ENCODE peak calls at places on chromosomes 6 and 20, in seven cellular contexts. One of them, this sample, is unnamed.

GRCh38 chr6:51398793-51399192 is 580.1 kb downstream of the TFAP2B start:
- DNase-seq in activated gamma-delta T cell: no peak
- DNase-seq in GM04503: no peak
- DNase-seq in left cardiac atrium: no peak
- DNase-seq in hypothalamus: no peak
- DNase-seq in stimulated activated CD8-positive, alpha-beta memory T cell treated with anti-CD3 and anti-CD28 coated beads, Interleukin-15, amount 100 ng/mL, for 4 hours: no peak
- DNase-seq in glutamatergic neuron: no peak
- DNase-seq in this sample: no peak

GRCh38 chr20:17710379-17711305 is 10.9 kb downstream of the BANF2 start:
- DNase-seq in GM04503: no peak
- DNase-seq in stimulated activated CD8-positive, alpha-beta memory T cell treated with anti-CD3 and anti-CD28 coated beads, Interleukin-15, amount 100 ng/mL, for 4 hours: no peak
- DNase-seq in activated gamma-delta T cell: no peak
- DNase-seq in left cardiac atrium: peak; percentile 38
- DNase-seq in glutamatergic neuron: peak; percentile 71
- DNase-seq in hypothalamus: no peak
- DNase-seq in this sample: no peak

GRCh38 chr6:122753688-122754056 is 25.8 kb upstream of the FABP7 start:
- DNase-seq in activated gamma-delta T cell: no peak
- DNase-seq in stimulated activated CD8-positive, alpha-beta memory T cell treated with anti-CD3 and anti-CD28 coated beads, Interleukin-15, amount 100 ng/mL, for 4 hours: no peak
- DNase-seq in GM04503: no peak
- DNase-seq in left cardiac atrium: no peak
- DNase-seq in glutamatergic neuron: no peak
- DNase-seq in hypothalamus: peak; percentile 4
- DNase-seq in this sample: no peak

GRCh38 chr6:142279350-142280180 is 22.2 kb upstream of the ADGRG6 start:
- DNase-seq in GM04503: no peak
- DNase-seq in stimulated activated CD8-positive, alpha-beta memory T cell treated with anti-CD3 and anti-CD28 coated beads, Interleukin-15, amount 100 ng/mL, for 4 hours: no peak
- DNase-seq in activated gamma-delta T cell: no peak
- DNase-seq in hypothalamus: no peak
- DNase-seq in left cardiac atrium: no peak
- DNase-seq in glutamatergic neuron: no peak
- DNase-seq in this sample: peak; percentile 94

GRCh38 chr6:89952696-89953095 is 58.4 kb downstream of the GJA10 start:
- DNase-seq in stimulated activated CD8-positive, alpha-beta memory T cell treated with anti-CD3 and anti-CD28 coated beads, Interleukin-15, amount 100 ng/mL, for 4 hours: peak; percentile 38
- DNase-seq in GM04503: peak; percentile 25
- DNase-seq in hypothalamus: no peak
- DNase-seq in left cardiac atrium: no peak
- DNase-seq in activated gamma-delta T cell: no peak
- DNase-seq in glutamatergic neuron: no peak
- DNase-seq in this sample: peak; percentile 25

GRCh38 chr6:142187209-142187608 is 40.1 kb downstream of the VTA1 start:
- DNase-seq in glutamatergic neuron: no peak
- DNase-seq in GM04503: no peak
- DNase-seq in activated gamma-delta T cell: no peak
- DNase-seq in hypothalamus: no peak
- DNase-seq in left cardiac atrium: peak; percentile 72
- DNase-seq in stimulated activated CD8-positive, alpha-beta memory T cell treated with anti-CD3 and anti-CD28 coated beads, Interleukin-15, amount 100 ng/mL, for 4 hours: no peak
- DNase-seq in this sample: no peak

GRCh38 chr6:161256390-161256789 is 17.5 kb downstream of the AGPAT4 start:
- DNase-seq in GM04503: no peak
- DNase-seq in activated gamma-delta T cell: no peak
- DNase-seq in glutamatergic neuron: no peak
- DNase-seq in stimulated activated CD8-positive, alpha-beta memory T cell treated with anti-CD3 and anti-CD28 coated beads, Interleukin-15, amount 100 ng/mL, for 4 hours: no peak
- DNase-seq in left cardiac atrium: no peak
- DNase-seq in hypothalamus: no peak
- DNase-seq in this sample: no peak

GRCh38 chr6:144568241-144568640 is 283.1 kb downstream of the UTRN start:
- DNase-seq in glutamatergic neuron: no peak
- DNase-seq in GM04503: no peak
- DNase-seq in activated gamma-delta T cell: no peak
- DNase-seq in hypothalamus: no peak
- DNase-seq in stimulated activated CD8-positive, alpha-beta memory T cell treated with anti-CD3 and anti-CD28 coated beads, Interleukin-15, amount 100 ng/mL, for 4 hours: no peak
- DNase-seq in left cardiac atrium: no peak
- DNase-seq in this sample: no peak

GRCh38 chr6:33197431-33198048 is 2.9 kb downstream of the RXRB start:
- DNase-seq in hypothalamus: no peak
- DNase-seq in GM04503: peak; percentile 21
- DNase-seq in left cardiac atrium: peak; percentile 49
- DNase-seq in activated gamma-delta T cell: no peak
- DNase-seq in stimulated activated CD8-positive, alpha-beta memory T cell treated with anti-CD3 and anti-CD28 coated beads, Interleukin-15, amount 100 ng/mL, for 4 hours: no peak
- DNase-seq in glutamatergic neuron: no peak
- DNase-seq in this sample: peak; percentile 76

This sample was measured in trophoblast cell.